ENCODE peak calls at places on chromosomes 6 and 20, in six cellular contexts. One of them, this sample, is unnamed. For H3K4me1, the result is how much of the 10 kb centered on the place peaks cover.

GRCh38 chr6:161058746-161059145 is 67.2 kb downstream of the MAP3K4 start:
- DNase-seq in gastrocnemius medialis: no peak
- DNase-seq in body of pancreas: no peak
- DNase-seq in neural progenitor cell: no peak
- DNase-seq in tibial artery: no peak
- DNase-seq in heart right ventricle: no peak
- DNase-seq in this sample: no peak

GRCh38 chr6:170279977-170280688 is 10.7 kb downstream of the DLL1 start:
- DNase-seq in gastrocnemius medialis: peak
- DNase-seq in body of pancreas: peak
- DNase-seq in neural progenitor cell: no peak
- DNase-seq in tibial artery: no peak
- DNase-seq in heart right ventricle: peak
- DNase-seq in this sample: peak

GRCh38 chr20:51972031-51972430 is 169.7 kb upstream of the SALL4 start:
- DNase-seq in gastrocnemius medialis: no peak
- DNase-seq in body of pancreas: no peak
- DNase-seq in neural progenitor cell: no peak
- DNase-seq in tibial artery: no peak
- DNase-seq in heart right ventricle: no peak
- DNase-seq in this sample: no peak

GRCh38 chr6:113825776-113826175 is 31.4 kb upstream of the MARCKS start:
- DNase-seq in gastrocnemius medialis: peak
- DNase-seq in body of pancreas: peak
- DNase-seq in neural progenitor cell: peak
- DNase-seq in tibial artery: peak
- DNase-seq in heart right ventricle: peak
- DNase-seq in this sample: no peak

GRCh38 chr6:142407685-142408273 is 106.0 kb downstream of the ADGRG6 start:
- DNase-seq in gastrocnemius medialis: no peak
- DNase-seq in body of pancreas: no peak
- DNase-seq in neural progenitor cell: no peak
- DNase-seq in tibial artery: no peak
- DNase-seq in heart right ventricle: no peak
- DNase-seq in this sample: no peak

GRCh38 chr20:17848649-17849048 is 119.9 kb downstream of the SNX5 start:
- DNase-seq in gastrocnemius medialis: no peak
- DNase-seq in body of pancreas: no peak
- DNase-seq in neural progenitor cell: no peak
- DNase-seq in tibial artery: no peak
- DNase-seq in heart right ventricle: no peak
- DNase-seq in this sample: no peak

GRCh38 chr6:53527249-53527765 is 17.6 kb downstream of the GCLC start:
- DNase-seq in gastrocnemius medialis: no peak
- DNase-seq in body of pancreas: no peak
- DNase-seq in neural progenitor cell: peak
- DNase-seq in tibial artery: no peak
- DNase-seq in heart right ventricle: no peak
- DNase-seq in this sample: peak

GRCh38 chr6:133889557-133890301 is 816 bp downstream of the TCF21 start:
- DNase-seq in gastrocnemius medialis: no peak
- DNase-seq in body of pancreas: no peak
- DNase-seq in neural progenitor cell: peak
- DNase-seq in tibial artery: no peak
- DNase-seq in heart right ventricle: peak
- DNase-seq in this sample: peak

GRCh38 chr6:26556263-26557070 is 18.3 kb downstream of the HMGN4 start:
- DNase-seq in gastrocnemius medialis: no peak
- DNase-seq in body of pancreas: peak
- DNase-seq in neural progenitor cell: peak
- DNase-seq in tibial artery: no peak
- DNase-seq in heart right ventricle: no peak
- DNase-seq in this sample: peak

GRCh38 chr20:33419140-33419974 is 18.0 kb upstream of the CDK5RAP1 start:
- DNase-seq in gastrocnemius medialis: peak
- DNase-seq in body of pancreas: peak
- DNase-seq in neural progenitor cell: no peak
- DNase-seq in tibial artery: peak
- DNase-seq in heart right ventricle: peak
- DNase-seq in this sample: no peak

GRCh38 chr6:26335631-26336323 is 29.2 kb upstream of the BTN3A2 start:
- DNase-seq in gastrocnemius medialis: no peak
- DNase-seq in body of pancreas: no peak
- DNase-seq in neural progenitor cell: no peak
- DNase-seq in tibial artery: no peak
- DNase-seq in heart right ventricle: no peak
- DNase-seq in this sample: no peak

GRCh38 chr6:155404937-155405336 is 50.7 kb downstream of the NOX3 start:
- DNase-seq in gastrocnemius medialis: no peak
- DNase-seq in body of pancreas: no peak
- DNase-seq in neural progenitor cell: peak
- DNase-seq in tibial artery: no peak
- DNase-seq in heart right ventricle: no peak
- DNase-seq in this sample: no peak
- H3K4me1 ChIP-seq in gastrocnemius medialis: under half
- H3K4me1 ChIP-seq in body of pancreas: under half
- H3K4me1 ChIP-seq in neural progenitor cell: under half
- H3K4me1 ChIP-seq in tibial artery: under half
- H3K4me1 ChIP-seq in heart right ventricle: under half
- H3K4me1 ChIP-seq in this sample: under half

DNA sequence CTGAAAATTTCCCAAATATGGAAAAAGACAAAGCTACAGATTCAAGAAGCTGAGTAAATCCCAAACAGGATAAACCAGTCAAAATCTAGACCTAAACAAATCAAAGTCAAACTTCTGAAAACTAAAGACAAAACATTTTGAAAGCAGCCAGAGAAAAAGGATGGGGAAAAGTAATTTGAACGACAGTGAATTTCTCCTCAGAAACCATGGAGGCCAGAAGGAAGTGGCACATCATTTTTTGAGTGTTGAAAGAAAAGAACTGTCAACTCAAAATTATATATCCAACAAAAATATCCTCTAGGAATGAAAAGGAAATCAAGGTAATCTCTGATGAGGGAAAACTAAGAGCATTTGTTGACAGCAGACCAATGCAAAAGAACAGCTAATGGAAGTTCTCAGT is 6.8 kb downstream of the RAB23 start:
- DNase-seq in gastrocnemius medialis: no peak
- DNase-seq in body of pancreas: no peak
- DNase-seq in neural progenitor cell: no peak
- DNase-seq in tibial artery: no peak
- DNase-seq in heart right ventricle: no peak
- DNase-seq in this sample: no peak
- H3K4me3 ChIP-seq in gastrocnemius medialis: no peak
- H3K4me3 ChIP-seq in body of pancreas: no peak
- H3K4me3 ChIP-seq in neural progenitor cell: no peak
- H3K4me3 ChIP-seq in tibial artery: no peak
- H3K4me3 ChIP-seq in heart right ventricle: no peak
- H3K4me3 ChIP-seq in this sample: no peak

DNA sequence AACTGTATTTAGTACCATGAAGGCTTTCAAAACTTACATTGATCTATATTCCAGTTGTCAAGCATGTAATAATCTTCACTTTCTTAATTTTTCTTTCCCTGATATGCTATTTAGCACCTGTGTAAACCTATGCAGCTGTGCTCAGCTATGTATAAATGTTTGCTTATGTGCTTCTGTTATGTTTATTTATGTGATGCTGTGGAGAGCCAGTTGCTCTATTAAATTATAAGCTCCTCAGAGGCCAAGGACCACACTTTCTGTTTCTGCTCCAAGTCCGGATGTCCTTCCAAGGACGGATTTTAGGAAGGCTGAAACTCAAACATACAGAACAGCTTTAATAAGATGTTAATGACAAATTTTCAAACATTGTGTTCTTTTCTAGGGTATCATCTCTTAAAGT is 33.5 kb upstream of the LAMA4 start:
- DNase-seq in gastrocnemius medialis: no peak
- DNase-seq in body of pancreas: no peak
- DNase-seq in neural progenitor cell: no peak
- DNase-seq in tibial artery: no peak
- DNase-seq in heart right ventricle: no peak
- DNase-seq in this sample: no peak
- H3K27ac ChIP-seq in gastrocnemius medialis: no peak
- H3K27ac ChIP-seq in body of pancreas: no peak
- H3K27ac ChIP-seq in neural progenitor cell: no peak
- H3K27ac ChIP-seq in tibial artery: no peak
- H3K27ac ChIP-seq in heart right ventricle: peak
- H3K27ac ChIP-seq in this sample: no peak

GRCh38 chr20:57401565-57401918 is 10.3 kb downstream of the RBM38 start:
- DNase-seq in gastrocnemius medialis: no peak
- DNase-seq in body of pancreas: no peak
- DNase-seq in neural progenitor cell: no peak
- DNase-seq in tibial artery: no peak
- DNase-seq in heart right ventricle: no peak
- DNase-seq in this sample: no peak
- H3K4me1 ChIP-seq in gastrocnemius medialis: half or more
- H3K4me1 ChIP-seq in body of pancreas: under half
- H3K4me1 ChIP-seq in neural progenitor cell: under half
- H3K4me1 ChIP-seq in tibial artery: under half
- H3K4me1 ChIP-seq in heart right ventricle: half or more
- H3K4me1 ChIP-seq in this sample: under half

DNA sequence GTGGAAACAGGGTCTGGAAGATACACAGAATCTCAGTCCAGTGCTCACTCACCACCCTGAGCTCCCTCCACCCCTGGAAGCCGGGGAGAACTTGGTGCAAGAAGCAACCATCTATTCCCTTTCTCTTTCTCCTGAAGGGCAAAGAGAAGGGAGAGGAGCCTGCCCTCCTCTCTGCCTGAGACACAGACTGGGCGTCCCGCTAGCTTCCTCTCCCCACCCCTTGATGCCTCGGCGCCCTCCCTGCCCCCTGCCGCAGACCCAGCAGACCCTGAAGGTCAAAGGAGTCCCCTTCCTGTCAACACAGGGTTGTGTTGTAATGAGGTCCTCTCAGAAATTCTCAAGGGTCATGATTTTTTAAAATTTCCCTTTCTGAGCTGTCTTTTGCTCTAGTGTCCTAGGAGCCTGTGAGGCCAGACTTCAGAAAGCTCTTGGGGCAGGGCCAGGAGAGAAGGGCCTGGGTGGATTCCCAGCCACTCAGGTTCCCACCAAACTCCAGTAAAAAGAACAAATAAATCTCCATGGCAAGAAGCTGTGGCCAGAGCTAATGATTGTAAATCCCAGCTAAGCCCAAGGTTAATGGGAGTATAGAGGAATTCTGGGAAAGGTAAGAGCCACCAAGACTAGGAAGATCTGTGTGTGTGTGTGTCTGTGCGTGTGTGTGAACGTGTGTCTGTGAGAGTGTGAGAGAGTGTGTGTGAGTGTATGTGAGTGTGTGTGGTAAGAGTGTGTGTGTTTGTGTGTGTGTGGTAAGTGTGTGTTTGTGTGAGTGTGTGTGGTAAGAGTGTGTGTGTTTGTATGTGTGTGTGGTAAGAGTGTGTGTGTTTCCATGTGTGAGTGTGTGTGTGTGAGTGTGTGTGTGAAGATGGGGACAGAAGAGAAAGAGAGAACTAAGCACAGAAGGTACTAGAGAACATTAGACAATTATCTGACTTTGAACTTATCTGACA is 1.0 kb upstream of the JPH2 start:
- DNase-seq in gastrocnemius medialis: peak
- DNase-seq in body of pancreas: no peak
- DNase-seq in neural progenitor cell: no peak
- DNase-seq in tibial artery: peak
- DNase-seq in heart right ventricle: no peak
- DNase-seq in this sample: peak
- H3K4me3 ChIP-seq in gastrocnemius medialis: peak
- H3K4me3 ChIP-seq in body of pancreas: no peak
- H3K4me3 ChIP-seq in neural progenitor cell: no peak
- H3K4me3 ChIP-seq in tibial artery: peak
- H3K4me3 ChIP-seq in heart right ventricle: peak
- H3K4me3 ChIP-seq in this sample: peak

DNA sequence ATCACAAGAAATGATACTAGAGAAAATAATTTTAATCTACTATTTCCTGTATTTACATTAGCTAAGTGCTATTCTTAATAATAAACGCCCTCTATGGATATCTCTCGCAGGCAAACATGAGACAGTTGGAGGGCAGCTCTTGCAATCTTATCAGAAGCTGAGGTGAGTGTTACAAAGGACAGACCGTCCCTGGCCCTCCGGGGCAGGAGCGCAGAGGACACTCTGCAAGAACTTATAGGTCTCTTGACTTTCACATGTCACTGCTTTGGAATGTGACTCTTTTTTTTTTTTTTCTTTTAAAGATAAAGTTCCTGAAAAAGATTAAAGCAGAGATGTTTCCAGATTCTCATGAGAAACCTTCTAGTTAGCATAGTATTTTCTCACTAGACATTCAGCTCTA is 57.3 kb downstream of the SYTL3 start:
- DNase-seq in gastrocnemius medialis: peak
- DNase-seq in body of pancreas: peak
- DNase-seq in neural progenitor cell: no peak
- DNase-seq in tibial artery: no peak
- DNase-seq in heart right ventricle: peak
- DNase-seq in this sample: peak
- H3K27ac ChIP-seq in gastrocnemius medialis: peak
- H3K27ac ChIP-seq in body of pancreas: peak
- H3K27ac ChIP-seq in neural progenitor cell: no peak
- H3K27ac ChIP-seq in tibial artery: peak
- H3K27ac ChIP-seq in heart right ventricle: peak
- H3K27ac ChIP-seq in this sample: peak

GRCh38 chr6:28812778-28813569 is 110.8 kb downstream of the TRIM27 start:
- DNase-seq in gastrocnemius medialis: no peak
- DNase-seq in body of pancreas: no peak
- DNase-seq in neural progenitor cell: no peak
- DNase-seq in tibial artery: no peak
- DNase-seq in heart right ventricle: no peak
- DNase-seq in this sample: peak
- H3K4me1 ChIP-seq in gastrocnemius medialis: under half
- H3K4me1 ChIP-seq in body of pancreas: under half
- H3K4me1 ChIP-seq in neural progenitor cell: under half
- H3K4me1 ChIP-seq in tibial artery: under half
- H3K4me1 ChIP-seq in heart right ventricle: under half
- H3K4me1 ChIP-seq in this sample: under half

This sample was measured in endodermal cell.